ENCODE peak calls at places on chromosomes 5 and 9, in four cellular contexts. U is AG04450; K is fibroblast of the aortic adventitia; Z is naive thymus-derived CD4-positive, alpha-beta T cell. X is an unnamed sample.

GRCh38 chr5:115379622-115380344 is 83.3 kb upstream of the CCDC112 start:
- DNase-seq in U (no peak), K (no peak), Z (no peak), X (peak)

GRCh38 chr5:55101556-55102276 is 730 bp upstream of the GZMA start:
- DNase-seq in U (no peak), K (no peak), Z (peak), X (no peak)

GRCh38 chr9:124311283-124311682 is 53.5 kb downstream of the NEK6 start:
- DNase-seq in U (no peak), K (no peak), Z (no peak), X (no peak)

GRCh38 chr9:77981332-77981731 is 50.3 kb downstream of the GNAQ start:
- DNase-seq in U (no peak), K (peak), Z (no peak), X (peak)

GRCh38 chr5:41161271-41161670 is 52.1 kb downstream of the C6 start:
- DNase-seq in U (peak), K (peak), Z (no peak), X (no peak)

GRCh38 chr9:78958887-78959286 is 612.9 kb upstream of the TLE4 start:
- DNase-seq in U (no peak), K (no peak), Z (no peak), X (peak)

GRCh38 chr5:26700759-26701384 is 337.5 kb downstream of the CDH9 start:
- DNase-seq in U (no peak), K (no peak), Z (no peak), X (peak)

GRCh38 chr9:14403112-14403511 is 89.2 kb upstream of the NFIB start:
- DNase-seq in U (no peak), K (no peak), Z (no peak), X (no peak)

GRCh38 chr9:107471562-107471961 is 18.0 kb downstream of the KLF4 start:
- DNase-seq in U (no peak), K (no peak), Z (no peak), X (no peak)

GRCh38 chr5:133969654-133970324 is 1.4 kb upstream of the C5orf15 start:
- DNase-seq in U (no peak), K (no peak), Z (no peak), X (peak)

GRCh38 chr9:114248274-114248673 is 74.6 kb upstream of the ORM1 start:
- DNase-seq in U (no peak), K (no peak), Z (no peak), X (no peak)

GRCh38 chr5:44847453-44847852 is 38.7 kb downstream of the MRPS30 start:
- DNase-seq in U (no peak), K (no peak), Z (no peak), X (no peak)

GRCh38 chr5:62082370-62082778 is 223.6 kb upstream of the KIF2A start:
- DNase-seq in U (no peak), K (peak), Z (no peak), X (no peak)

GRCh38 chr9:126170286-126170823 is 156.3 kb upstream of the MVB12B start:
- DNase-seq in U (no peak), K (no peak), Z (no peak), X (no peak)

GRCh38 chr5:175893466-175893865 is 22.1 kb downstream of the CPLX2 start:
- DNase-seq in U (no peak), K (no peak), Z (no peak), X (no peak)

GRCh38 chr5:153562189-153562588 is 71.7 kb downstream of the GRIA1 start:
- DNase-seq in U (no peak), K (peak), Z (no peak), X (no peak)

GRCh38 chr5:80507663-80508062 is 19.8 kb downstream of the FAM151B start:
- DNase-seq in U (no peak), K (no peak), Z (no peak), X (no peak)

GRCh38 chr5:107704686-107705389 is 34.1 kb upstream of the EFNA5 start:
- DNase-seq in U (no peak), K (peak), Z (no peak), X (no peak)

GRCh38 chr9:13388157-13388556 is 108.7 kb upstream of the MPDZ start:
- DNase-seq in U (no peak), K (peak), Z (no peak), X (no peak)

GRCh38 chr9:94056442-94056974 is 27.8 kb upstream of the PTPDC1 start:
- DNase-seq in U (peak), K (peak), Z (no peak), X (peak)

GRCh38 chr5:180668835-180669596 is 19.6 kb upstream of the FLT4 start:
- DNase-seq in U (no peak), K (no peak), Z (no peak), X (no peak)

GRCh38 chr5:139648205-139649081 is at the start of gene CXXC5:
- DNase-seq in U (peak), K (peak), Z (no peak), X (peak)

GRCh38 chr5:137751869-137752491 is 2.2 kb downstream of the HNRNPA0 start:
- DNase-seq in U (no peak), K (peak), Z (no peak), X (peak)

GRCh38 chr5:36323926-36324781 is 22.5 kb upstream of the RANBP3L start:
- DNase-seq in U (no peak), K (no peak), Z (no peak), X (no peak)

GRCh38 chr5:157603333-157604190 is 28.0 kb upstream of the ADAM19 start:
- DNase-seq in U (peak), K (peak), Z (peak), X (peak)

GRCh38 chr9:97415146-97415545 is 3.2 kb downstream of the TDRD7 start:
- DNase-seq in U (no peak), K (no peak), Z (no peak), X (no peak)

GRCh38 chr9:119963258-119963797 is 594.1 kb upstream of the BRINP1 start:
- DNase-seq in U (no peak), K (peak), Z (no peak), X (no peak)

GRCh38 chr5:141810702-141811101 is 67.5 kb downstream of the PCDH1 start:
- DNase-seq in U (no peak), K (no peak), Z (no peak), X (no peak)

GRCh38 chr5:116271432-116271831 is 186.6 kb downstream of the COMMD10 start:
- DNase-seq in U (no peak), K (peak), Z (no peak), X (no peak)

GRCh38 chr9:115717711-115718173 is 435.8 kb upstream of the PAPPA start:
- DNase-seq in U (peak), K (peak), Z (no peak), X (no peak)

GRCh38 chr9:107732781-107733529 is 243.4 kb upstream of the KLF4 start:
- DNase-seq in U (no peak), K (peak), Z (no peak), X (no peak)

GRCh38 chr9:4642351-4642750 is 19.7 kb upstream of the PLPP6 start:
- DNase-seq in U (no peak), K (no peak), Z (no peak), X (no peak)

GRCh38 chr5:1282139-1282992 is 12.5 kb downstream of the TERT start:
- DNase-seq in U (no peak), K (no peak), Z (no peak), X (no peak)

GRCh38 chr9:36074870-36075532 is 38.3 kb downstream of the RECK start:
- DNase-seq in U (peak), K (peak), Z (no peak), X (peak)

GRCh38 chr9:108397286-108397685 is 458.5 kb downstream of the ACTL7B start:
- DNase-seq in U (no peak), K (no peak), Z (no peak), X (no peak)

GRCh38 chr5:178433273-178433775 is 156.9 kb downstream of the COL23A1 start:
- DNase-seq in U (no peak), K (no peak), Z (no peak), X (no peak)

GRCh38 chr9:21096901-21097255 is 19.1 kb upstream of the IFNB1 start:
- DNase-seq in U (no peak), K (peak), Z (no peak), X (no peak)
- H3K4me3 ChIP-seq in U (no peak), K (no peak), Z (peak), X (peak)

GRCh38 chr9:72952914-72953313 is at the start of gene ALDH1A1:
- DNase-seq in U (no peak), K (peak), Z (no peak), X (no peak)
- H3K4me3 ChIP-seq in U (no peak), K (peak), Z (no peak), X (no peak)

DNA sequence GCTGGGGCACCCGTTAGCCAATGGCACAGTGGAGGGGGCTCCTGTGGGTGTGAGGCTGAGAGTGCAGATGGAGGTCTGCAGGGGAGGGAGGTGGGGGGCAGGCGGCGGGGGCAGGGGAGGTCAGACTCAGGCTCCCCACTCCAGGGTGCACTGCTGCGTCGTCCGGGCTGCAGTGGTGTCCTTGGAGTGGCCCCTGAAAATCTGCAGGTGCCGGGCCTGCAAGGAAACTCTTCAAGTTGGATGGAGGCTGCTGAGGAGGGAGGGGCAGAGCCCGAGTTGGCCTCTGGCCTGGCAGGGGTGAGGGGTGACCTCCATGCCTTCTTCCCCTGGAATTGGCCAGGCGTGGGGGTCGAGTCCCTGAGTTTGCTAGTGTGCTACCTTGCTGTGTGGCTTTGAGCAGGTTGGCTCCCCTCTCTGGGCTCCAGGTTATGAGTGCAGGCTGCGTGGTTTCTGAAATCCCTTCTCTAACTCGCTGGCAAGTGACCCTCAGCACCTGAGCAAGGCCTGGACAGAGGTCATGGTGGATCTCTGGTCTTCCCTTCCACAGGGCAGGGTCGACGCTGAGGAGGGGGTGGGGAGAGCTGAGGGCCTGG is 877 bp downstream of the ADAMTSL2 start:
- DNase-seq in U (no peak), K (no peak), Z (no peak), X (no peak)
- H3K4me3 ChIP-seq in U (no peak), K (no peak), Z (no peak), X (no peak)

GRCh38 chr5:149284501-149284900 is 12.8 kb downstream of the AFAP1L1 start:
- DNase-seq in U (no peak), K (peak), Z (no peak), X (no peak)
- H3K4me3 ChIP-seq in U (no peak), K (no peak), Z (no peak), X (no peak)

DNA sequence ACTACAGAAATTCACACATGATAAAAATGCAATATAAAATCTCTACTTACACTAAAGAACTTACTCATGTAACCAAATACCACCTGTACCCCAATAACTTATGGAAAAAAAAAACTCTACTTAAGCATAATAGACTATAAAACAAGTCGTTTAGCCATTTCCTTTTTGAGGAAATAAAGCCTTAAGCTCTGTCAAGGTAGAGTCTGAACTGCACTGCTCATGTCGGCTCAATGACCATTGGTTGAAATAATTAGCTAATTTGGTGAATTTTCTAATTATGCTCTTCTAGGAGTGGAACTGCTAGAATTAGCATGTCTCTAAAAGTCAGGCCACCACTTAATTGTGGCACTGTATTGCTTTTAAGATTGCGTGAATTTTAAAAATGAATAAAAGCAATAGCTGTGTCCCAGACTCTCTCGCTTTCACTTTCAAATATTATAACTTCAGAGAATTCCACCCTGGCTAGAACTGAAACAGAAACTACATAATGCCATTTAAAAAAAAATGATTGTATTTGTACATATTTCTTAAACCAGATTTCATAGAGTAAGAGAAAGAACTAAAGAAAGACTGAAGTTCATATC is 113.0 kb upstream of the PCA3 start:
- DNase-seq in U (no peak), K (peak), Z (no peak), X (peak)
- H3K4me3 ChIP-seq in U (no peak), K (peak), Z (peak), X (no peak)

GRCh38 chr9:105243015-105243686 is 1.3 kb upstream of the SLC44A1 start:
- DNase-seq in U (no peak), K (peak), Z (no peak), X (no peak)
- H3K4me3 ChIP-seq in U (no peak), K (peak), Z (no peak), X (no peak)

DNA sequence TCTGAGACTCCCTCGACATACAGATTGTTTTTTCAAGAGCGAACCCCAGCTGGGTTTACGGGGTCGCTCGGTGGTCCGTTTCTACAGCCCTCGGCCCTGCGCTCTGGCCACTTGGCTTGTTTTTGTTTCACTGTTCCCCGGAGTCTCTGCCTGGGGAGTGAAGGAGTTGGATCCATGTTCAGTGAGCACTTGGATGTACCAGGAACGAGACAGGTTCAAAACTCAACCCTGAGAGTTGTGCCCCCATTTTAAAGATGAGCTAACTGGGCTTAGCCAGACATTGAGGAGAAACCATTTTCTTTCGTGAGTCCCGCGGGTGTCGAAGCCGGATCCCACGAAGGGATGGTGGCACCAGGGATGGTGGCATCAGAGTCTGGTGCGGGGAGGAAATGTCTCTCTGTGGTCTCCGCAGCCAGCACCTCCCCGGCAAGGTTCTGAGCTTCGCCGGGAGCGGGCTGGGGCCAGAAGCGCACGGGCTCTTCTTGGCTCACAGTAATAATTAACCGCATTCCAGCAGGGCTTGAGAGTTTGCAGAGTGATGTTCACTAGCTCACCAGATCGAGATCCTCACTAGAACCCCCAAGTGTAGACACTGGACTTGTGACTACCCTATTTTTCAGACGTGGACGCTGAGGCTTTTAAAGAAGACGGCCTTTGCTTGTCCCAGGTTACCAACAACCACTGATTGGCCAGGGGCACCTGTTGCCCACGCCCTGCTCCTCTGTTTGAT is 1.0 kb downstream of the MSX2 start:
- DNase-seq in U (no peak), K (no peak), Z (no peak), X (no peak)
- H3K4me3 ChIP-seq in U (peak), K (peak), Z (no peak), X (no peak)

GRCh38 chr5:16459451-16459850 is 6.1 kb downstream of the ZNF622 start:
- DNase-seq in U (no peak), K (no peak), Z (no peak), X (no peak)
- H3K4me3 ChIP-seq in U (no peak), K (no peak), Z (no peak), X (no peak)

X was measured in GM12865.